ENCODE peak calls at places on chromosome 14, in five cellular contexts. H is heart left ventricle, Z is Panc1, R is K562, N is MM.1S. S is an unnamed sample.
A peak's percentile ranks its signal among the peaks of the same experiment; 100 is the strongest.

GRCh38 chr14:33979613-33980276 is 28.9 kb upstream of the EGLN3 start:
- DNase-seq in Z (no peak), H (no peak), N (no peak), R (no peak), S (no peak)

GRCh38 chr14:76133103-76133502 is 18.6 kb upstream of the GPATCH2L start:
- DNase-seq in N (no peak), H (no peak), Z (no peak), R (peak; percentile 55), S (no peak)

GRCh38 chr14:77544571-77544970 is 46.0 kb upstream of the ISM2 start:
- DNase-seq in Z (no peak), H (no peak), N (no peak), R (no peak), S (no peak)

GRCh38 chr14:94612580-94613554 is 676 bp downstream of the SERPINA3 start:
- DNase-seq in N (no peak), Z (no peak), R (no peak), H (no peak), S (no peak)

GRCh38 chr14:65780566-65780965 is 368.0 kb downstream of the FUT8 start:
- DNase-seq in Z (no peak), R (no peak), H (no peak), N (no peak), S (no peak)

GRCh38 chr14:39469094-39469710 is 37.0 kb upstream of the FBXO33 start:
- DNase-seq in N (peak; percentile 36), R (no peak), H (no peak), Z (peak; percentile 8), S (peak; percentile 17)

GRCh38 chr14:65211341-65211987 is 109.1 kb upstream of the MAX start:
- DNase-seq in Z (no peak), R (no peak), N (no peak), H (no peak), S (no peak)

GRCh38 chr14:36254020-36254614 is 66.3 kb downstream of the MBIP start:
- DNase-seq in Z (no peak), N (no peak), R (no peak), H (no peak), S (no peak)

GRCh38 chr14:28759056-28759657 is 7.4 kb upstream of the FOXG1 start:
- DNase-seq in N (no peak), H (no peak), Z (no peak), R (no peak), S (no peak)

GRCh38 chr14:50830932-50831703 is at the start of gene NIN:
- DNase-seq in R (peak; percentile 75), N (peak; percentile 73), H (peak; percentile 91), Z (no peak), S (peak; percentile 68)

GRCh38 chr14:55103005-55103640 is 25.9 kb upstream of the LGALS3 start:
- DNase-seq in Z (peak; percentile 74), H (peak; percentile 76), R (peak; percentile 78), N (peak; percentile 61), S (peak; percentile 58)

GRCh38 chr14:100129161-100129589 is 30.3 kb downstream of the DEGS2 start:
- DNase-seq in R (no peak), N (no peak), H (no peak), Z (no peak), S (no peak)

GRCh38 chr14:92719421-92719820 is 29.0 kb downstream of the LGMN start:
- DNase-seq in Z (no peak), N (no peak), H (no peak), R (no peak), S (no peak)

GRCh38 chr14:56964885-56965284 is 154.6 kb upstream of the OTX2 start:
- DNase-seq in Z (no peak), R (no peak), N (no peak), H (no peak), S (no peak)

GRCh38 chr14:100554082-100554677 is 33.0 kb downstream of the BEGAIN start:
- DNase-seq in N (no peak), H (peak; percentile 77), Z (no peak), R (peak; percentile 78), S (no peak)

GRCh38 chr14:55303646-55304277 is 32.5 kb downstream of the FBXO34 start:
- DNase-seq in N (no peak), Z (no peak), R (no peak), H (no peak), S (no peak)

GRCh38 chr14:35827678-35828472 is 1.7 kb downstream of the BRMS1L start:
- DNase-seq in Z (no peak), H (no peak), R (no peak), N (no peak), S (no peak)

GRCh38 chr14:88039197-88039596 is 34.3 kb downstream of the GPR65 start:
- DNase-seq in R (no peak), H (no peak), N (no peak), Z (no peak), S (no peak)

GRCh38 chr14:55535521-55536207 is 44.3 kb upstream of the KTN1 start:
- DNase-seq in Z (no peak), R (no peak), N (no peak), H (no peak), S (no peak)

GRCh38 chr14:96281486-96281885 is 25.5 kb downstream of the BDKRB1 start:
- DNase-seq in H (no peak), N (no peak), Z (no peak), R (no peak), S (no peak)

GRCh38 chr14:104593241-104593701 is 11.3 kb downstream of the TMEM179 start:
- DNase-seq in N (no peak), R (no peak), Z (no peak), H (peak; percentile 63), S (no peak)

GRCh38 chr14:52267501-52268190 is at the start of gene PTGDR:
- DNase-seq in Z (no peak), H (peak; percentile 71), N (no peak), R (no peak), S (peak; percentile 56)

GRCh38 chr14:51860164-51860835 is at the start of gene GNG2:
- DNase-seq in R (no peak), N (peak; percentile 45), Z (no peak), H (peak; percentile 93), S (peak; percentile 85)

DNA sequence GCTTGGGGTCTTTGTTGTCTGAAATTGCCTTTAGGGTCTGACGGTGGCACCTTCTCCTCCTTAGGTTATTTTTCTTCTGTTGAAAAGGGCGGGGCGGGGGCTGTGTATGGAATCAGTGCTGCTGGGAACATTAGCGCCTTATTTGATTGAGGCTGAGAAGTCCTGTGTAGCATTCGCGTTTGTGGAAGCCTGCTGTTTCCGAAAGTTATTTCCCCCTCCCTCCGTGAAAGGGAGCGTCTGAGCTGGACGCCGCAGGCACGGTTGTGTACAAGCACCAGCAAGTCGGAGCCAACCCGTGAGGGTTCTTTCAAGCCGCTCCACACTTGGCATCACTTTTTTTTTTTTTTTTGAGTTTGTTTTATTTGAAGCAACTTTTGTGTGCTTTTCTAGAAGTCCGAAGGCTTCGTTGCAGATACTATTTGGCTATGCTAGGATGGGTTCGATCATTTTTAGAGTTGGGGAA is 1.1 kb downstream of the SYNE2 start:
- DNase-seq in Z (no peak), H (peak; percentile 65), R (no peak), N (peak; percentile 50), S (peak; percentile 62)
- H3K27ac ChIP-seq in Z (peak overlapping the region; percentile 70), H (peak overlapping the region; percentile 92), R (no peak overlapping the region), N (peak overlapping the region; percentile 45), S (peak overlapping the region; percentile 79)

GRCh38 chr14:60653709-60654161 is 4.5 kb upstream of the SIX1 start:
- DNase-seq in Z (no peak), H (no peak), N (no peak), R (no peak), S (no peak)
- H3K27me3 ChIP-seq in Z (no peaks in the 10 kb centered on the region), H (peaks cover 100% of the 10 kb centered on the region), N (peaks cover 31% of the 10 kb centered on the region), R (peaks cover 24% of the 10 kb centered on the region), S (peaks cover 70% of the 10 kb centered on the region)

GRCh38 chr14:101907619-101908018 is 56.8 kb upstream of the DYNC1H1 start:
- DNase-seq in N (no peak), R (no peak), H (peak; percentile 56), Z (no peak), S (no peak)

GRCh38 chr14:101908795-101909194 is 55.6 kb upstream of the DYNC1H1 start:
- DNase-seq in Z (no peak), N (no peak), H (no peak), R (no peak), S (no peak)

GRCh38 chr14:101912841-101913240 is 51.5 kb upstream of the DYNC1H1 start:
- DNase-seq in R (no peak), N (no peak), Z (no peak), H (no peak), S (no peak)

GRCh38 chr14:101906645-101907044 is 57.7 kb upstream of the DYNC1H1 start:
- DNase-seq in N (no peak), Z (no peak), R (no peak), H (no peak), S (no peak)

GRCh38 chr14:101909371-101910096 is 54.8 kb upstream of the DYNC1H1 start:
- DNase-seq in Z (no peak), H (no peak), R (no peak), N (no peak), S (no peak)
- H3K9me3 ChIP-seq in Z (no peaks in the 10 kb centered on the region), H (no peaks in the 10 kb centered on the region), R (no peaks in the 10 kb centered on the region), N (no peaks in the 10 kb centered on the region), S (no peaks in the 10 kb centered on the region)

GRCh38 chr14:24108336-24108874 is 6.2 kb upstream of the DCAF11 start:
- DNase-seq in H (no peak), R (no peak), Z (no peak), N (no peak), S (no peak)

GRCh38 chr14:24110060-24110459 is 4.5 kb upstream of the DCAF11 start:
- DNase-seq in Z (no peak), N (peak; percentile 80), H (no peak), R (no peak), S (no peak)

GRCh38 chr14:24103451-24103850 is 9.3 kb downstream of the PCK2 start:
- DNase-seq in N (no peak), R (no peak), Z (no peak), H (no peak), S (no peak)

GRCh38 chr14:24110485-24110884 is 4.1 kb upstream of the DCAF11 start:
- DNase-seq in R (no peak), N (no peak), Z (no peak), H (no peak), S (no peak)

DNA sequence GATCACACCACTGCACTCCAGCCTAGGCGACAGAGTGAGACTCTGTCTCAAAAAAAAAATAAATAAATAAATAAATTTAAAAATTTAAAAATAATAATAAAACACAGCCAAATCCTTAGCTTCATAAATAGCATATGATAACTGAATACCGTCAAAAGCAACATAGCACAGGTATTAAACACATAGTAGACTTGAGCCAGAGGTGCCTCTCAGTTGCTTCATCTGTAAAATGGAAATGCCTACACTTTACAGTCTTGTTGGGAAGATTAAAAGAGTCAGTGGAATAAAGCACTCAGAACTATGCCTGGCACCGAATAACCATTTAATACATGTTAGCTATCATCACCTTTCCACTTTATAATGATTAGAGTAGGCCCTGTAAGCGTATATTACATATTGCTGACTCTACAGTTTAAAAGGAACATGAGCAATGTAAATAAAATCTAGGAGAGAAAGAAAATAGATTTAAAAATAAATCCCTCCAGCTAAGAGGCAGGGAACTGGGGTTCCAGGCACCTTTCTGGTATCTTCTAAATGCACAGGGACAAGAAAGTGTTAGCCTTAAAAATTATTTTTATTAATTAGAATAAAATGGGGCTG is 7.8 kb upstream of the DCAF11 start:
- DNase-seq in Z (no peak), R (no peak), H (no peak), N (no peak), S (no peak)
- H3K27ac ChIP-seq in Z (no peak overlapping the region), R (no peak overlapping the region), H (no peak overlapping the region), N (no peak overlapping the region), S (no peak overlapping the region)